ENCODE peak calls at places on chromosome 3, in nine cellular contexts. U is stimulated activated naive B cell treated with anti-CD40 and anti-IgM and Interleukin-4, amounts not matched to agents 10 μg/mL and 1 μg/mL and 100 μg/mL, for 72 hours; F is GM12878; H is fibroblast of pulmonary artery; P is neuronal stem cell; N is GM06990; A is kidney tubule cell; T is heart left ventricle; Z is Karpas-422. S is an unnamed sample.

GRCh38 chr3:72523409-72524172 is 324.7 kb downstream of the SHQ1 start:
- DNase-seq in U (peak), H (no peak), Z (peak), P (no peak), F (peak), A (no peak), T (peak), N (peak), S (no peak)

GRCh38 chr3:134407247-134407640 is 33.0 kb upstream of the AMOTL2 start:
- DNase-seq in N (no peak), U (no peak), T (no peak), A (no peak), Z (no peak), H (no peak), P (no peak), F (no peak), S (no peak)

GRCh38 chr3:64539451-64540196 is 148.2 kb downstream of the ADAMTS9 start:
- DNase-seq in H (peak), U (no peak), Z (no peak), A (no peak), N (no peak), T (peak), F (no peak), P (no peak), S (no peak)

GRCh38 chr3:27607370-27607769 is 114.8 kb downstream of the EOMES start:
- DNase-seq in A (peak), P (no peak), H (peak), N (no peak), U (no peak), Z (no peak), F (no peak), T (no peak), S (no peak)

GRCh38 chr3:126153695-126154360 is 26.6 kb downstream of the ALDH1L1 start:
- DNase-seq in T (no peak), U (no peak), A (no peak), H (no peak), Z (no peak), N (no peak), P (no peak), F (no peak), S (peak)

GRCh38 chr3:113128386-113129015 is 82.9 kb upstream of the BOC start:
- DNase-seq in F (no peak), A (peak), P (no peak), N (no peak), U (no peak), H (no peak), T (no peak), Z (no peak), S (no peak)

GRCh38 chr3:112794622-112795172 is 52.0 kb downstream of the CD200R1L start:
- DNase-seq in U (no peak), Z (no peak), N (no peak), P (no peak), A (no peak), H (no peak), T (no peak), F (no peak), S (no peak)

GRCh38 chr3:56053727-56054126 is 414.5 kb downstream of the ERC2 start:
- DNase-seq in F (no peak), Z (no peak), T (no peak), P (no peak), N (no peak), H (no peak), U (no peak), A (peak), S (no peak)

GRCh38 chr3:184884359-184885017 is 72.5 kb downstream of the VPS8 start:
- DNase-seq in Z (no peak), U (peak), H (no peak), P (no peak), N (peak), T (no peak), F (peak), A (no peak), S (no peak)

GRCh38 chr3:36911990-36912804 is 32.7 kb downstream of the TRANK1 start:
- DNase-seq in A (peak), F (peak), T (no peak), N (peak), H (peak), Z (peak), U (peak), P (no peak), S (peak)

GRCh38 chr3:159787191-159787590 is 201.4 kb upstream of the IL12A start:
- DNase-seq in P (no peak), Z (no peak), N (no peak), F (no peak), A (peak), U (no peak), T (no peak), H (peak), S (no peak)

S was measured in osteocyte.